ENCODE peak calls at places on chromosomes 4 and X, in five cellular contexts. T is adrenal gland; S is heart left ventricle; B is ascending aorta; Z is CD8-positive, alpha-beta memory T cell. X is an unnamed sample. For H3K4me1, the result is how much of the 10 kb centered on the place peaks cover.

GRCh38 chr4:7333801-7334421 is 100.8 kb downstream of the PSAPL1 start:
- DNase-seq in Z (no peak), T (no peak), B (no peak), S (peak), X (no peak)

GRCh38 chr4:140943887-140944515 is 187.8 kb upstream of the TBC1D9 start:
- DNase-seq in T (no peak), Z (no peak), B (no peak), S (no peak), X (no peak)

GRCh38 chrX:54157561-54157960 is 25.5 kb downstream of the FAM120C start:
- DNase-seq in Z (no peak), T (no peak), S (no peak), B (no peak), X (no peak)

GRCh38 chrX:67587946-67588624 is 44.3 kb downstream of the AR start:
- DNase-seq in T (no peak), B (no peak), Z (no peak), S (peak), X (no peak)

GRCh38 chr4:129172181-129172580 is 76.2 kb downstream of the C4orf33 start:
- DNase-seq in Z (no peak), S (no peak), B (no peak), T (no peak), X (no peak)

GRCh38 chr4:130812117-130812765 is 1716.3 kb downstream of the C4orf33 start:
- DNase-seq in T (no peak), Z (no peak), B (no peak), S (no peak), X (no peak)

GRCh38 chrX:136211766-136212556 is 39.2 kb downstream of the MAP7D3 start:
- DNase-seq in B (no peak), Z (no peak), S (no peak), T (no peak), X (no peak)

GRCh38 chr4:90580271-90580825 is 453.2 kb downstream of the CCSER1 start:
- DNase-seq in T (no peak), Z (no peak), S (no peak), B (no peak), X (no peak)

GRCh38 chr4:76950052-76950845 is 697 bp downstream of the SEPTIN11 start:
- DNase-seq in B (no peak), S (peak), Z (peak), T (peak), X (no peak)

GRCh38 chr4:173521474-173522159 is 8.4 kb downstream of the HAND2 start:
- DNase-seq in Z (no peak), S (peak), T (no peak), B (no peak), X (no peak)

GRCh38 chr4:127783026-127783769 is 1.1 kb downstream of the HSPA4L start:
- DNase-seq in B (peak), S (peak), T (peak), Z (no peak), X (no peak)

GRCh38 chr4:135464311-135464710 is 1262.7 kb upstream of the PABPC4L start:
- DNase-seq in Z (no peak), T (no peak), S (no peak), B (no peak), X (no peak)

GRCh38 chr4:61877893-61878292 is 677.8 kb downstream of the ADGRL3 start:
- DNase-seq in B (no peak), T (no peak), S (no peak), Z (no peak), X (no peak)

GRCh38 chr4:173399016-173399415 is at the start of gene SCRG1:
- DNase-seq in Z (no peak), S (no peak), T (no peak), B (no peak), X (no peak)

GRCh38 chr4:7673111-7673510 is 238.4 kb upstream of the PSAPL1 start:
- DNase-seq in B (no peak), S (no peak), T (no peak), Z (no peak), X (no peak)

GRCh38 chr4:76624271-76624681 is 189.2 kb downstream of the SHROOM3 start:
- DNase-seq in S (peak), T (peak), Z (no peak), B (peak), X (peak)

GRCh38 chrX:40008841-40009461 is 88.8 kb downstream of the BCOR start:
- DNase-seq in T (peak), Z (no peak), B (no peak), S (peak), X (no peak)

GRCh38 chrX:136204571-136204970 is 46.6 kb downstream of the MAP7D3 start:
- DNase-seq in B (no peak), Z (no peak), T (no peak), S (peak), X (no peak)

GRCh38 chr4:110049951-110050925 is 137.6 kb downstream of the EGF start:
- DNase-seq in Z (peak), T (peak), B (no peak), S (no peak), X (peak)

GRCh38 chr4:31458813-31459212 is 738.6 kb downstream of the PCDH7 start:
- DNase-seq in S (no peak), B (no peak), T (no peak), Z (no peak), X (no peak)

GRCh38 chr4:85474818-85475630 is at the start of gene ARHGAP24:
- DNase-seq in S (peak), T (peak), B (peak), Z (no peak), X (peak)

GRCh38 chr4:76087007-76087769 is 12.7 kb downstream of the ART3 start:
- DNase-seq in Z (no peak), B (no peak), T (peak), S (peak), X (peak)

GRCh38 chr4:147865926-147866325 is 134.0 kb downstream of the ARHGAP10 start:
- DNase-seq in T (no peak), S (no peak), Z (no peak), B (no peak), X (no peak)

GRCh38 chrX:13938053-13938765 is 91.5 kb downstream of the GEMIN8 start:
- DNase-seq in B (no peak), T (peak), S (peak), Z (no peak), X (no peak)

DNA sequence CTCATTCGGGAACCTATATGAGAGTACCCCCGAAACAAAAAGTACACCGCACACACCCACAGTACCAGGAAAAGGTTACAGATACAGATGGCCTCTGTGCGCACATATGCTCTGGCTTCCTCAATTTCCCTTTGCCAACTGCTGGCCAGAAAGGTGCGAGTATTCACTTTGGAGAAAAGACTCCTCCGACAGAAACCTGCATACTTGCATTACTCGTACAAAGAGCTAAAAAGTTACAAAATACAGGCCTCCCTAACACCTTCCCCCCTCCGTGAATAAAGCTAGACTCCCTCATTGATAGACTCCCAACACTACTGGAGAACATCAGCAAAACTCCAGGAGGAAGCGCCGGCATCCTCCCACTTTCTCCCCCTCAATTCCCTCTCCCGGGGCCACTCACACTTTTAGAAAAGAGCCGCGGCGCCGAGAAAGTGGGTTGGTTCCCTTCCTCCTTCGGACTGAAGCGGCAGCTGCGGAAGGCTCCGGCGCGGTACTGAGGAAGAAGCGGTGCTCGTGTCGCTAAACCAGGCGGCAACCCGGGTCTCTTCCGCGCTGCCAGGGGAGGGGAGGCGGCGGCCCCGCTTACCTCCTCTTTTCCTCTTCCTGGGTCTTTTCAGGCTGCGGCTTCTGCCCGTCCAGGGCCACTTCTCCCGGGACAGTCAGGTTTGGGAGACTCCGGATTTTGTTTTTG is 1.2 kb downstream of the FBXW7 start:
- DNase-seq in B (no peak), Z (peak), S (peak), T (peak), X (no peak)
- H3K4me1 ChIP-seq in B (under half), Z (half or more), S (half or more), T (under half), X (under half)

GRCh38 chr4:100208459-100208858 is 18.2 kb upstream of the DDIT4L start:
- DNase-seq in Z (no peak), T (no peak), S (no peak), B (no peak), X (no peak)
- H3K4me1 ChIP-seq in Z (under half), T (under half), S (under half), B (under half), X (under half)

GRCh38 chrX:81259714-81260395 is 58.0 kb downstream of the SH3BGRL start:
- DNase-seq in B (no peak), Z (no peak), S (no peak), T (no peak), X (no peak)
- H3K4me1 ChIP-seq in B (under half), Z (under half), S (under half), T (under half), X (under half)

GRCh38 chr4:185717018-185717726 is 94.8 kb downstream of the SORBS2 start:
- DNase-seq in B (no peak), S (peak), Z (no peak), T (peak), X (no peak)
- H3K4me1 ChIP-seq in B (under half), S (under half), Z (under half), T (under half), X (under half)

DNA sequence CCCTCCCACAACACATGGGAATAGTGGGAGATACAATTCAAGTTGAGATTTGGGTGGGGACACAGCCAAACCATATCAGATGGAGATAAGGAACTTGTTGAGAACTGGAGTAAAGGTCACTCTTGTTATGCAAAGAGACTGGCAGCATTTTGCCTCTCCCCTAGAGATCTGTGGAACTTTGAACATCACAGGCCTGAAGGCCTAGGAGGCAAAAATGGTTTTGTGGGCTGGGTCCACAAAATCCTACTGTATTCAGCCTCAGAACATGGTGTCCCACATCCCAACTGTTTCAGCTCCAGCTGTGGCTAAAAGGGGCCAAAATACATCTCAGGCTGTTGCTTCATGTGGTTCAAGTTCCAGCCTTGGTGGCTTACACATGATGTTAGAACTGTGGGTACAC is 1247.8 kb upstream of the IGFBP7 start:
- DNase-seq in T (no peak), Z (no peak), B (no peak), S (no peak), X (no peak)
- H3K4me1 ChIP-seq in T (under half), Z (under half), B (under half), S (under half), X (under half)

DNA sequence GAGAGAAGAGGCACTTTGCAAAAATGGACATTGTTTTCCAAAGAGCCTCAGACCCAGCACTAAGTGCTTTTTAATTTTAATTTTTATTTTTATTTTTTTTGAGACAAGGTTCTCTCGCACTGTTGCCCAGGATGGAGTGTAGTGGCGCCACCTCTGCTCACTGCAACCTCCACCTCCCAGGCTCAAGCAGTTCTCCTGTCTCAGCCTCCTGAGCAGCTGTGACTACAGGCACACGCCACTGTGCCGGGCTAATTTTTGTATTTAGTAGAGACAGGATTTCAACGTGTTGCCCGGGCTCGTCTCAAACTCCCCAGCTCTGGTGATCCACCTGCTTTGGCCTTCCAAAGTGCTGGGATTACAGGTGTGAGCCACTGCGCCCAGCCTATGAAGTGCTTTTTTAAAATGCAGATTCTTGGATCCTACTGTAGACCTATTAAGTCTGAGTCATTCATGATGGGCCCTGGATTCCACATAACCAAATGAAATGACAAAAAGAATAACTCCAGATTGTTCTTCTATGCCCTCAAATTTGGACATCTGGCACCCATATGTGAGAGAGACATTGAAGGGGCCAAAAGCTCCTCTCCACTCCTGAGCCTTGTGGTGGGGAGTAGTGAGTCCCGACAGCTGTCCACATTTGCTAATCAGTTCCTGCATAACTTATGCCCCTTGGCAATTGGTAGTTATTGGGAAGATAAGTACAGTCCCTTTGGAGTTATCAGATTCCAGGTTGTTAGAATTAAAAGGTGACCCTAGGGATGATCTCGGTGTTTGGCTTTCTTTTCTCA is 3.6 kb downstream of the NOCT start:
- DNase-seq in T (no peak), Z (no peak), B (no peak), S (no peak), X (no peak)
- H3K4me1 ChIP-seq in T (under half), Z (under half), B (under half), S (half or more), X (under half)

GRCh38 chrX:15672886-15673285 is 8.3 kb upstream of the CLTRN start:
- DNase-seq in T (no peak), S (no peak), Z (no peak), B (no peak), X (no peak)

GRCh38 chrX:15673970-15674369 is 9.4 kb upstream of the CLTRN start:
- DNase-seq in S (no peak), B (no peak), T (no peak), Z (no peak), X (no peak)

GRCh38 chrX:15675490-15675921 is 10.9 kb upstream of the CLTRN start:
- DNase-seq in S (peak), Z (peak), B (peak), T (peak), X (peak)

GRCh38 chrX:15674899-15675489 is 10.4 kb upstream of the CLTRN start:
- DNase-seq in B (peak), S (peak), Z (peak), T (peak), X (peak)

DNA sequence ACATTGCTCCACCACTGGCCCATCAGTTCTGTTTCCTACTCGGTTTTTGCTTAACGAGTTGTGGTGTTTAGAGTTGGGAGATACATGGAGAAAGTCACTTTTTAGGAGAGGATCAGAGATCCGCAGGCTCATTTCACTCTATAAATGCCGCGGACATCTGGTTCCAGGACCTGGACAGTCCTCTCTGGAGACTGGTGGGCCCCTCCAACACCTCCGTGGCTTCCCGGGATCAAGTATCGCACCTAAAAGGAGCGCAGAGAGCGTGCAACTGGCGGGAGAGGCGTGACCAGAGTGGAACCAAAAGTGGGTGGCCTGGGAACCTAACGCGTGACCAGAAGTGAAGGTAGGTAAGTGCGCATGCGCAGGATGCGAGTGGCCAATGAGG is 9.9 kb upstream of the CLTRN start:
- DNase-seq in Z (peak), T (peak), B (peak), S (peak), X (peak)
- H3K4me1 ChIP-seq in Z (under half), T (under half), B (under half), S (under half), X (under half)

GRCh38 chr4:153466637-153467153 is 535 bp downstream of the TMEM131L start:
- DNase-seq in Z (no peak), S (peak), T (peak), B (no peak), X (no peak)
- H3K4me1 ChIP-seq in Z (under half), S (half or more), T (under half), B (under half), X (under half)